ENCODE peak calls at places on chromosome 19, in seven cellular contexts. L, N, R, F, E, M and D are unnamed samples.

GRCh38 chr19:16627194-16627927 is 643 bp downstream of the MED26 start:
- DNase-seq in L (peak), N (peak), R (no peak), F (no peak), E (no peak), M (no peak), D (no peak)

GRCh38 chr19:28793391-28794168 is 419.4 kb downstream of the UQCRFS1 start:
- DNase-seq in L (no peak), N (no peak), R (no peak), F (no peak), E (no peak), M (no peak), D (no peak)

GRCh38 chr19:51108805-51109146 is 567 bp upstream of the CTU1 start:
- DNase-seq in L (no peak), N (no peak), R (no peak), F (no peak), E (no peak), M (no peak), D (no peak)

GRCh38 chr19:58568731-58569130 is 4.4 kb downstream of the MZF1 start:
- DNase-seq in L (no peak), N (peak), R (no peak), F (no peak), E (no peak), M (no peak), D (no peak)

GRCh38 chr19:45467115-45467455 is 711 bp upstream of the FOSB start:
- DNase-seq in L (no peak), N (no peak), R (no peak), F (no peak), E (no peak), M (no peak), D (no peak)

GRCh38 chr19:10648360-10648759 is 5.8 kb upstream of the ILF3 start:
- DNase-seq in L (no peak), N (no peak), R (no peak), F (no peak), E (no peak), M (no peak), D (no peak)

GRCh38 chr19:10052602-10053360 is 33.3 kb upstream of the SHFL start:
- DNase-seq in L (no peak), N (no peak), R (no peak), F (no peak), E (no peak), M (no peak), D (no peak)

GRCh38 chr19:56838930-56839664 is 1.4 kb downstream of the PEG3 start:
- DNase-seq in L (peak), N (peak), R (peak), F (peak), E (no peak), M (no peak), D (peak)

GRCh38 chr19:38657633-38658222 is 10.3 kb downstream of the ACTN4 start:
- DNase-seq in L (no peak), N (no peak), R (no peak), F (no peak), E (peak), M (no peak), D (no peak)

GRCh38 chr19:31698352-31698751 is 349.1 kb upstream of the TSHZ3 start:
- DNase-seq in L (no peak), N (no peak), R (no peak), F (no peak), E (no peak), M (no peak), D (no peak)

GRCh38 chr19:10231624-10232228 is 595 bp upstream of the S1PR2 start:
- DNase-seq in L (no peak), N (no peak), R (no peak), F (no peak), E (no peak), M (no peak), D (no peak)

GRCh38 chr19:48777139-48777538 is 21.8 kb downstream of the FGF21 start:
- DNase-seq in L (no peak), N (no peak), R (no peak), F (no peak), E (no peak), M (no peak), D (no peak)

GRCh38 chr19:38252935-38253691 is 3.1 kb downstream of the PPP1R14A start:
- DNase-seq in L (peak), N (peak), R (no peak), F (peak), E (no peak), M (no peak), D (no peak)

GRCh38 chr19:33815410-33816340 is 19.0 kb downstream of the KCTD15 start:
- DNase-seq in L (no peak), N (peak), R (no peak), F (no peak), E (no peak), M (no peak), D (no peak)

GRCh38 chr19:58577581-58578429 is 4.7 kb upstream of the MZF1 start:
- DNase-seq in L (no peak), N (peak), R (peak), F (no peak), E (no peak), M (no peak), D (no peak)

GRCh38 chr19:3073159-3073563 is 10.9 kb upstream of the TLE5 start:
- DNase-seq in L (no peak), N (no peak), R (no peak), F (no peak), E (peak), M (no peak), D (no peak)

GRCh38 chr19:15432018-15432494 is 13.3 kb upstream of the AKAP8L start:
- DNase-seq in L (no peak), N (no peak), R (no peak), F (no peak), E (no peak), M (peak), D (no peak)

GRCh38 chr19:38932425-38933179 is 1.9 kb downstream of the MRPS12 start:
- DNase-seq in L (peak), N (no peak), R (no peak), F (no peak), E (no peak), M (no peak), D (no peak)

GRCh38 chr19:58406818-58407657 is 1.4 kb upstream of the ZNF584 start:
- DNase-seq in L (no peak), N (no peak), R (no peak), F (no peak), E (no peak), M (no peak), D (no peak)

GRCh38 chr19:19743176-19743575 is 10.3 kb upstream of the ZNF14 start:
- DNase-seq in L (no peak), N (no peak), R (no peak), F (no peak), E (no peak), M (no peak), D (no peak)

GRCh38 chr19:52211926-52212571 is 22.2 kb downstream of the PPP2R1A start:
- DNase-seq in L (no peak), N (peak), R (no peak), F (no peak), E (no peak), M (no peak), D (no peak)

GRCh38 chr19:40962460-40962961 is 28.6 kb upstream of the CYP2B6 start:
- DNase-seq in L (no peak), N (no peak), R (no peak), F (no peak), E (peak), M (no peak), D (no peak)

GRCh38 chr19:5225486-5226345 is 114.9 kb downstream of the PTPRS start:
- DNase-seq in L (no peak), N (no peak), R (no peak), F (no peak), E (no peak), M (no peak), D (no peak)

GRCh38 chr19:49229416-49229815 is 71.8 kb downstream of the TRPM4 start:
- DNase-seq in L (no peak), N (no peak), R (no peak), F (no peak), E (no peak), M (no peak), D (no peak)

GRCh38 chr19:27654266-27654990 is 1558.5 kb downstream of the UQCRFS1 start:
- DNase-seq in L (no peak), N (no peak), R (peak), F (no peak), E (no peak), M (no peak), D (no peak)

GRCh38 chr19:19964416-19964815 is 63.7 kb downstream of the ZNF93 start:
- DNase-seq in L (no peak), N (no peak), R (no peak), F (no peak), E (no peak), M (no peak), D (no peak)

GRCh38 chr19:30333291-30334065 is 38.7 kb upstream of the ZNF536 start:
- DNase-seq in L (no peak), N (no peak), R (no peak), F (no peak), E (no peak), M (no peak), D (no peak)